ENCODE peak calls at places on chromosomes 12 and 14, in seven cellular contexts. X is H1, J is K562, Q is HepG2, C is HCT116, B is Panc1, L is GM12878. D is an unnamed sample.

GRCh38 chr12:126055521-126055920 is 990.3 kb downstream of the AACS start:
- DNase-seq in X (no peak), J (no peak), Q (no peak), C (no peak), B (no peak), L (no peak), D (no peak)

GRCh38 chr12:59164991-59165718 is 244.9 kb upstream of the LRIG3 start:
- DNase-seq in X (no peak), J (no peak), Q (peak), C (peak), B (peak), L (no peak), D (peak)

GRCh38 chr14:68968051-68968450 is 11.1 kb downstream of the ACTN1 start:
- DNase-seq in X (no peak), J (no peak), Q (no peak), C (no peak), B (no peak), L (no peak), D (no peak)

GRCh38 chr14:37034410-37035285 is 137.8 kb downstream of the SLC25A21 start:
- DNase-seq in X (no peak), J (no peak), Q (no peak), C (no peak), B (no peak), L (no peak), D (no peak)

GRCh38 chr12:96434107-96434506 is 33.9 kb upstream of the CDK17 start:
- DNase-seq in X (no peak), J (no peak), Q (no peak), C (no peak), B (no peak), L (no peak), D (no peak)

GRCh38 chr14:61498303-61498702 is 176.9 kb downstream of the PRKCH start:
- DNase-seq in X (no peak), J (no peak), Q (no peak), C (no peak), B (no peak), L (no peak), D (no peak)

GRCh38 chr12:92593734-92594402 is 108.9 kb upstream of the PLEKHG7 start:
- DNase-seq in X (no peak), J (no peak), Q (peak), C (no peak), B (peak), L (peak), D (no peak)

GRCh38 chr14:74217672-74218448 is 21.4 kb upstream of the VSX2 start:
- DNase-seq in X (peak), J (peak), Q (peak), C (peak), B (peak), L (no peak), D (peak)

GRCh38 chr12:69936214-69936731 is 111.2 kb downstream of the MYRFL start:
- DNase-seq in X (peak), J (no peak), Q (no peak), C (no peak), B (no peak), L (no peak), D (peak)

GRCh38 chr12:29149691-29150382 is 759 bp downstream of the FAR2 start:
- DNase-seq in X (no peak), J (peak), Q (no peak), C (no peak), B (no peak), L (no peak), D (no peak)

GRCh38 chr12:685388-685787 is 22.1 kb upstream of the NINJ2 start:
- DNase-seq in X (no peak), J (no peak), Q (no peak), C (no peak), B (no peak), L (peak), D (no peak)

GRCh38 chr14:89013098-89013504 is 188.7 kb downstream of the TTC8 start:
- DNase-seq in X (no peak), J (peak), Q (peak), C (peak), B (peak), L (no peak), D (no peak)

GRCh38 chr12:65824314-65824563 is at the start of gene HMGA2:
- DNase-seq in X (no peak), J (no peak), Q (no peak), C (peak), B (peak), L (no peak), D (no peak)

GRCh38 chr14:31326111-31326510 is 94.2 kb downstream of the HEATR5A start:
- DNase-seq in X (no peak), J (no peak), Q (peak), C (peak), B (peak), L (no peak), D (no peak)

GRCh38 chr14:54894995-54895394 is 7.6 kb downstream of the GCH1 start:
- DNase-seq in X (no peak), J (no peak), Q (no peak), C (no peak), B (no peak), L (no peak), D (no peak)

GRCh38 chr14:93239869-93240677 is 33.0 kb downstream of the UBR7 start:
- DNase-seq in X (no peak), J (no peak), Q (no peak), C (peak), B (peak), L (no peak), D (no peak)

GRCh38 chr12:38664661-38665269 is 240.6 kb downstream of the CPNE8 start:
- DNase-seq in X (no peak), J (no peak), Q (peak), C (peak), B (no peak), L (peak), D (peak)

GRCh38 chr14:56374421-56374820 is 205.2 kb upstream of the TMEM260 start:
- DNase-seq in X (no peak), J (no peak), Q (no peak), C (no peak), B (no peak), L (no peak), D (no peak)

GRCh38 chr14:89481167-89481566 is 64.1 kb upstream of the FOXN3 start:
- DNase-seq in X (no peak), J (no peak), Q (no peak), C (no peak), B (no peak), L (no peak), D (no peak)

GRCh38 chr14:36317650-36318049 is 2.8 kb downstream of the MBIP start:
- DNase-seq in X (no peak), J (no peak), Q (no peak), C (no peak), B (no peak), L (no peak), D (no peak)

GRCh38 chr12:110776410-110776809 is 33.7 kb upstream of the PPP1CC start:
- DNase-seq in X (no peak), J (no peak), Q (no peak), C (no peak), B (no peak), L (peak), D (no peak)

GRCh38 chr12:61138381-61138759 is 1121.8 kb upstream of the USP15 start:
- DNase-seq in X (no peak), J (no peak), Q (no peak), C (no peak), B (no peak), L (no peak), D (no peak)
- TF ChIP-seq SIN3A in X (no peak), J (no peak), Q (no peak), C (no peak), B (no peak), L (no peak), D (no peak)

GRCh38 chr14:90785474-90785873 is 30.8 kb downstream of the TTC7B start:
- DNase-seq in X (no peak), J (no peak), Q (no peak), C (peak), B (no peak), L (no peak), D (no peak)
- TF ChIP-seq SIN3A in X (no peak), J (no peak), Q (no peak), C (no peak), B (no peak), L (no peak), D (no peak)

GRCh38 chr12:45166056-45166455 is 49.8 kb upstream of the ANO6 start:
- DNase-seq in X (no peak), J (no peak), Q (no peak), C (no peak), B (no peak), L (no peak), D (no peak)

GRCh38 chr12:45165284-45165683 is 50.6 kb upstream of the ANO6 start:
- DNase-seq in X (no peak), J (no peak), Q (no peak), C (no peak), B (no peak), L (no peak), D (no peak)

GRCh38 chr12:45168976-45169375 is 46.9 kb upstream of the ANO6 start:
- DNase-seq in X (no peak), J (no peak), Q (no peak), C (no peak), B (no peak), L (no peak), D (no peak)

GRCh38 chr12:45174595-45174994 is 41.3 kb upstream of the ANO6 start:
- DNase-seq in X (no peak), J (no peak), Q (no peak), C (no peak), B (no peak), L (no peak), D (no peak)

GRCh38 chr12:45170456-45171042 is 45.3 kb upstream of the ANO6 start:
- DNase-seq in X (peak), J (peak), Q (peak), C (peak), B (peak), L (peak), D (peak)
- TF ChIP-seq SIN3A in X (no peak), J (no peak), Q (no peak), C (no peak), B (no peak), L (no peak), D (no peak)

DNA sequence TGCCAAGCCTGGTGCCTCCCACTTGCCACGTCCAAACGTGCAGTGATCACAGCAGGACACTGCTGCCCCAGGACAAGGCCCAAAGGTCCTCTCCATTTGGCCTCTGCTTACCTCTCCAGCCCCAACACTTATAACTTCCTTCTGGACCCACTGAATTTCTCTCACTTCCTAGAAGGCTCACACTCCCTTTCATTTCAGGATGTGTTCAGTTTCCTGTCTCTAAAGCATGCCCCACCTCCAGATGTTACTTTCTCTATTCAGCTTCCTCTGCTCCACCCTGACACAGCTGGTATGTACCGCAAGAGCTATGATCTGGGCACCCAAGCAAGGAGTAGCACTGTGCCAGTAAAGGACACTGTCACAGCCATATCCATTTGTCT is 33.0 kb downstream of the CDKL1 start:
- DNase-seq in X (no peak), J (no peak), Q (no peak), C (no peak), B (no peak), L (peak), D (no peak)
- TF ChIP-seq SIN3A in X (no peak), J (no peak), Q (no peak), C (no peak), B (no peak), L (no peak), D (no peak)

DNA sequence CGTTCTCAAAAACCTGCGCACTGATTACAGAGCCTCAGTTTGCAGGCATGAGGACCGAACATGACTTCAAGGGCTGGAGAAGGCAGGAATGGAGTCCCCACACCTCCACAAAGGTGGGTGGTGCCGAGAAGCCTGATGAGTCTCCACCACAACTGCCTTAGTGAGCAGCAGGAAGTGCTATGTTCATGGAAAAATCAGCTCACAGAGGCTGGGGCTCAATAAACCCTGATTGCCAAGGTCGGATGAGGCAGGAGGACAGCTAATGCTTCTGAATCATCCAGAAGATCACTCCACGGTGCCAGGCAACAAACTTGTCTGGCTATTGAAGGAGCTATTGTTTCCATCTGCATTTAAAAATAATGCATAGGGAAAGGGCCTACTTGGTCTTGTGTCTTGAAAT is 31.1 kb downstream of the APPL2 start:
- DNase-seq in X (no peak), J (no peak), Q (no peak), C (no peak), B (no peak), L (no peak), D (no peak)
- TF ChIP-seq SIN3A in X (no peak), J (no peak), Q (no peak), C (no peak), B (no peak), L (no peak), D (no peak)

GRCh38 chr12:108630481-108631207 is 3.0 kb downstream of the SELPLG start:
- DNase-seq in X (no peak), J (no peak), Q (no peak), C (no peak), B (no peak), L (no peak), D (no peak)
- TF ChIP-seq SIN3A in X (no peak), J (no peak), Q (no peak), C (no peak), B (no peak), L (no peak), D (no peak)

DNA sequence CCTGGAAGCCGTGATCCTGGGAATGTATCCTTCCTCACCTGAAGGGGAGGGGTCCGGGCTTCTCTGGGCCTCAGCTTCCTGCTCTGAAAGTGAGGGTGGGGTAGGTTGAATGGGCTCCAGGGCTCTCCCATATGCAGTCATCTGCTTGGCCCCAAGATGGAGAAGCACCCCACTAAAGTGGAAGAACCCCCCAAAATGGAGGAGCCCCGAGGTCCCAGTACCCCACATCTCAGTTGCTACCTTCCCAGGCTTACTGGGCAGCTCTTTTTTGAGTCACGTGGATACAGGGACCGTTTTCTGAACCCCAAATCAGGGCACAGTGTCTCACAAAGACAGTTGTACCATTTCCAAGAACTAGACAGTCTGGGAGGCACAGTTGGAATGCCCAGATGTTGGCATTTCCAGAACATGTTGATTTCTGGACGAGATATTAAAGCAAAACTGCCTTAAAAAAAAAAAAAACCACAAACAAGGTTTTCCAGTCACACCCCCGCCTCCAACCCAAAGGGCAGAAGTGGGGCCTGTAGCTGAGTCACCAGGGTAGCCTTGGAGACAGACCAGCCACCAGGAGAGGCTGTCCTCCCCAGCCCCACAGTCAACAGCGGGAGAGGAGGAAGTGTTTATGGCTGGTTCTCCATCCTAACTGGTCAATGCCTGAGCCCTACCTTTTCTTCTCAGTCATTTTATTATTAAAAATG is 12.1 kb downstream of the VASH1 start:
- DNase-seq in X (no peak), J (peak), Q (peak), C (no peak), B (no peak), L (no peak), D (peak)
- TF ChIP-seq SIN3A in X (no peak), J (no peak), Q (no peak), C (no peak), B (no peak), L (no peak), D (no peak)

D was measured in SK-N-SH.